ENCODE peak calls at places on chromosomes 13 and 19, in eight cellular contexts. One of them, this sample, is unnamed.

GRCh38 chr13:99657848-99658265 is 156.6 kb downstream of the TM9SF2 start:
- DNase-seq in stomach: peak; percentile 49
- DNase-seq in A549: peak; percentile 48
- DNase-seq in GM12878: no peak
- DNase-seq in esophagus muscularis mucosa: peak; percentile 91
- DNase-seq in upper lobe of left lung: peak; percentile 37
- DNase-seq in ovary: peak; percentile 19
- DNase-seq in transverse colon: no peak
- DNase-seq in this sample: no peak

GRCh38 chr13:35736876-35737275 is 260.4 kb upstream of the MAB21L1 start:
- DNase-seq in stomach: no peak
- DNase-seq in A549: no peak
- DNase-seq in GM12878: no peak
- DNase-seq in esophagus muscularis mucosa: no peak
- DNase-seq in upper lobe of left lung: no peak
- DNase-seq in ovary: no peak
- DNase-seq in transverse colon: no peak
- DNase-seq in this sample: no peak

GRCh38 chr19:15173746-15174404 is 26.9 kb downstream of the NOTCH3 start:
- DNase-seq in stomach: no peak
- DNase-seq in A549: no peak
- DNase-seq in GM12878: no peak
- DNase-seq in esophagus muscularis mucosa: no peak
- DNase-seq in upper lobe of left lung: no peak
- DNase-seq in ovary: no peak
- DNase-seq in transverse colon: no peak
- DNase-seq in this sample: no peak

GRCh38 chr19:45296365-45296764 is 26.3 kb downstream of the CKM start:
- DNase-seq in stomach: no peak
- DNase-seq in A549: no peak
- DNase-seq in GM12878: no peak
- DNase-seq in esophagus muscularis mucosa: no peak
- DNase-seq in upper lobe of left lung: no peak
- DNase-seq in ovary: no peak
- DNase-seq in transverse colon: no peak
- DNase-seq in this sample: no peak

GRCh38 chr19:35716735-35716984 is 1.1 kb upstream of the KMT2B start:
- DNase-seq in stomach: no peak
- DNase-seq in A549: no peak
- DNase-seq in GM12878: no peak
- DNase-seq in esophagus muscularis mucosa: no peak
- DNase-seq in upper lobe of left lung: no peak
- DNase-seq in ovary: no peak
- DNase-seq in transverse colon: no peak
- DNase-seq in this sample: no peak

GRCh38 chr19:47413941-47414340 is 5.4 kb downstream of the MEIS3 start:
- DNase-seq in stomach: no peak
- DNase-seq in A549: no peak
- DNase-seq in GM12878: no peak
- DNase-seq in esophagus muscularis mucosa: no peak
- DNase-seq in upper lobe of left lung: no peak
- DNase-seq in ovary: no peak
- DNase-seq in transverse colon: no peak
- DNase-seq in this sample: no peak

GRCh38 chr13:70736622-70737317 is 628.5 kb upstream of the KLHL1 start:
- DNase-seq in stomach: no peak
- DNase-seq in A549: no peak
- DNase-seq in GM12878: no peak
- DNase-seq in esophagus muscularis mucosa: no peak
- DNase-seq in upper lobe of left lung: no peak
- DNase-seq in ovary: no peak
- DNase-seq in transverse colon: no peak
- DNase-seq in this sample: no peak

GRCh38 chr19:10896851-10897526 is 25.6 kb downstream of the CARM1 start:
- DNase-seq in stomach: no peak
- DNase-seq in A549: peak; percentile 30
- DNase-seq in GM12878: no peak
- DNase-seq in esophagus muscularis mucosa: no peak
- DNase-seq in upper lobe of left lung: no peak
- DNase-seq in ovary: no peak
- DNase-seq in transverse colon: no peak
- DNase-seq in this sample: no peak

GRCh38 chr19:16542894-16543498 is 759 bp upstream of the CHERP start:
- DNase-seq in stomach: no peak
- DNase-seq in A549: no peak
- DNase-seq in GM12878: no peak
- DNase-seq in esophagus muscularis mucosa: no peak
- DNase-seq in upper lobe of left lung: no peak
- DNase-seq in ovary: no peak
- DNase-seq in transverse colon: no peak
- DNase-seq in this sample: no peak

GRCh38 chr13:28958018-28958417 is 137.9 kb downstream of the MTUS2 start:
- DNase-seq in stomach: no peak
- DNase-seq in A549: no peak
- DNase-seq in GM12878: no peak
- DNase-seq in esophagus muscularis mucosa: no peak
- DNase-seq in upper lobe of left lung: no peak
- DNase-seq in ovary: no peak
- DNase-seq in transverse colon: no peak
- DNase-seq in this sample: no peak

GRCh38 chr13:98478134-98479129 is 98.5 kb downstream of the STK24 start:
- DNase-seq in stomach: no peak
- DNase-seq in A549: no peak
- DNase-seq in GM12878: peak; percentile 62
- DNase-seq in esophagus muscularis mucosa: no peak
- DNase-seq in upper lobe of left lung: no peak
- DNase-seq in ovary: no peak
- DNase-seq in transverse colon: no peak
- DNase-seq in this sample: no peak

GRCh38 chr13:53126803-53127202 is 98.2 kb downstream of the OLFM4 start:
- DNase-seq in stomach: no peak
- DNase-seq in A549: no peak
- DNase-seq in GM12878: no peak
- DNase-seq in esophagus muscularis mucosa: no peak
- DNase-seq in upper lobe of left lung: no peak
- DNase-seq in ovary: no peak
- DNase-seq in transverse colon: no peak
- DNase-seq in this sample: peak; percentile 26

GRCh38 chr19:42468273-42468796 is 25.6 kb upstream of the CXCL17 start:
- DNase-seq in stomach: no peak
- DNase-seq in A549: peak; percentile 55
- DNase-seq in GM12878: no peak
- DNase-seq in esophagus muscularis mucosa: no peak
- DNase-seq in upper lobe of left lung: no peak
- DNase-seq in ovary: no peak
- DNase-seq in transverse colon: peak; percentile 68
- DNase-seq in this sample: no peak

GRCh38 chr13:110914293-110915056 is 394 bp downstream of the ANKRD10 start:
- DNase-seq in stomach: peak; percentile 77
- DNase-seq in A549: peak; percentile 75
- DNase-seq in GM12878: no peak
- DNase-seq in esophagus muscularis mucosa: peak; percentile 93
- DNase-seq in upper lobe of left lung: peak; percentile 75
- DNase-seq in ovary: peak; percentile 87
- DNase-seq in transverse colon: peak; percentile 76
- DNase-seq in this sample: peak; percentile 52
- TF ChIP-seq EP300 in stomach: no peak
- TF ChIP-seq EP300 in A549: no peak
- TF ChIP-seq EP300 in GM12878: no peak
- TF ChIP-seq EP300 in esophagus muscularis mucosa: no peak
- TF ChIP-seq EP300 in upper lobe of left lung: no peak
- TF ChIP-seq EP300 in ovary: no peak
- TF ChIP-seq EP300 in transverse colon: no peak
- TF ChIP-seq EP300 in this sample: no peak

GRCh38 chr13:45205124-45205523 is 4.3 kb upstream of the KCTD4 start:
- DNase-seq in stomach: no peak
- DNase-seq in A549: no peak
- DNase-seq in GM12878: no peak
- DNase-seq in esophagus muscularis mucosa: no peak
- DNase-seq in upper lobe of left lung: no peak
- DNase-seq in ovary: no peak
- DNase-seq in transverse colon: no peak
- DNase-seq in this sample: no peak
- TF ChIP-seq POLR2A in stomach: no peak
- TF ChIP-seq POLR2A in A549: no peak
- TF ChIP-seq POLR2A in GM12878: no peak
- TF ChIP-seq POLR2A in esophagus muscularis mucosa: no peak
- TF ChIP-seq POLR2A in upper lobe of left lung: no peak
- TF ChIP-seq POLR2A in ovary: no peak
- TF ChIP-seq POLR2A in transverse colon: no peak
- TF ChIP-seq POLR2A in this sample: no peak

GRCh38 chr19:39307822-39308530 is 11.8 kb downstream of the IFNL1 start:
- DNase-seq in stomach: no peak
- DNase-seq in A549: no peak
- DNase-seq in GM12878: no peak
- DNase-seq in esophagus muscularis mucosa: no peak
- DNase-seq in upper lobe of left lung: no peak
- DNase-seq in ovary: no peak
- DNase-seq in transverse colon: no peak
- DNase-seq in this sample: no peak
- TF ChIP-seq CTCF in stomach: no peak
- TF ChIP-seq CTCF in A549: no peak
- TF ChIP-seq CTCF in GM12878: no peak
- TF ChIP-seq CTCF in esophagus muscularis mucosa: no peak
- TF ChIP-seq CTCF in upper lobe of left lung: no peak
- TF ChIP-seq CTCF in ovary: no peak
- TF ChIP-seq CTCF in transverse colon: no peak
- TF ChIP-seq CTCF in this sample: no peak

GRCh38 chr19:1255186-1256161 is 7.1 kb downstream of the MIDN start:
- DNase-seq in stomach: no peak
- DNase-seq in A549: no peak
- DNase-seq in GM12878: no peak
- DNase-seq in esophagus muscularis mucosa: no peak
- DNase-seq in upper lobe of left lung: no peak
- DNase-seq in ovary: no peak
- DNase-seq in transverse colon: peak; percentile 19
- DNase-seq in this sample: no peak
- TF ChIP-seq EP300 in stomach: no peak
- TF ChIP-seq EP300 in A549: no peak
- TF ChIP-seq EP300 in GM12878: no peak
- TF ChIP-seq EP300 in esophagus muscularis mucosa: no peak
- TF ChIP-seq EP300 in upper lobe of left lung: no peak
- TF ChIP-seq EP300 in ovary: no peak
- TF ChIP-seq EP300 in transverse colon: no peak
- TF ChIP-seq EP300 in this sample: no peak

GRCh38 chr19:38674388-38675133 is 27.1 kb downstream of the ACTN4 start:
- DNase-seq in stomach: no peak
- DNase-seq in A549: no peak
- DNase-seq in GM12878: no peak
- DNase-seq in esophagus muscularis mucosa: no peak
- DNase-seq in upper lobe of left lung: no peak
- DNase-seq in ovary: no peak
- DNase-seq in transverse colon: no peak
- DNase-seq in this sample: no peak
- TF ChIP-seq POLR2A in stomach: no peak
- TF ChIP-seq POLR2A in A549: no peak
- TF ChIP-seq POLR2A in GM12878: no peak
- TF ChIP-seq POLR2A in esophagus muscularis mucosa: no peak
- TF ChIP-seq POLR2A in upper lobe of left lung: no peak
- TF ChIP-seq POLR2A in ovary: no peak
- TF ChIP-seq POLR2A in transverse colon: no peak
- TF ChIP-seq POLR2A in this sample: no peak

GRCh38 chr19:7748756-7749155 is 1.4 kb upstream of the CD209 start:
- DNase-seq in stomach: no peak
- DNase-seq in A549: peak; percentile 54
- DNase-seq in GM12878: no peak
- DNase-seq in esophagus muscularis mucosa: no peak
- DNase-seq in upper lobe of left lung: no peak
- DNase-seq in ovary: no peak
- DNase-seq in transverse colon: no peak
- DNase-seq in this sample: no peak
- TF ChIP-seq CTCF in stomach: no peak
- TF ChIP-seq CTCF in A549: no peak
- TF ChIP-seq CTCF in GM12878: no peak
- TF ChIP-seq CTCF in esophagus muscularis mucosa: no peak
- TF ChIP-seq CTCF in upper lobe of left lung: no peak
- TF ChIP-seq CTCF in ovary: no peak
- TF ChIP-seq CTCF in transverse colon: no peak
- TF ChIP-seq CTCF in this sample: no peak

GRCh38 chr19:48608798-48609263 is 2.3 kb downstream of the SPACA4 start:
- DNase-seq in stomach: no peak
- DNase-seq in A549: peak; percentile 83
- DNase-seq in GM12878: no peak
- DNase-seq in esophagus muscularis mucosa: no peak
- DNase-seq in upper lobe of left lung: no peak
- DNase-seq in ovary: no peak
- DNase-seq in transverse colon: peak; percentile 68
- DNase-seq in this sample: no peak
- TF ChIP-seq EP300 in stomach: no peak
- TF ChIP-seq EP300 in A549: no peak
- TF ChIP-seq EP300 in GM12878: no peak
- TF ChIP-seq EP300 in esophagus muscularis mucosa: no peak
- TF ChIP-seq EP300 in upper lobe of left lung: no peak
- TF ChIP-seq EP300 in ovary: no peak
- TF ChIP-seq EP300 in transverse colon: no peak
- TF ChIP-seq EP300 in this sample: no peak